ENCODE peak calls at places on chromosomes 5 and 9, in seven cellular contexts. Y is K562, H is SK-N-SH, I is HCT116, S is GM12878, K is HepG2, A is H1. E is an unnamed sample.

GRCh38 chr5:59532979-59533729 is 360.4 kb downstream of the PDE4D start:
- DNase-seq in K (no peak), Y (no peak), I (no peak), H (no peak), S (no peak), A (no peak), E (no peak)

GRCh38 chr9:14747116-14747515 is 24.6 kb upstream of the CER1 start:
- DNase-seq in Y (no peak), H (no peak), I (no peak), A (no peak), S (no peak), K (no peak), E (no peak)

GRCh38 chr5:71576241-71576640 is 10.9 kb upstream of the MCCC2 start:
- DNase-seq in S (no peak), I (no peak), Y (no peak), K (no peak), H (no peak), A (no peak), E (no peak)

GRCh38 chr5:135362102-135362501 is 36.9 kb downstream of the MACROH2A1 start:
- DNase-seq in H (no peak), Y (no peak), I (no peak), A (no peak), K (no peak), S (no peak), E (no peak)

GRCh38 chr5:18329346-18329745 is 695.1 kb downstream of the TAF11L14 start:
- DNase-seq in I (no peak), H (no peak), K (no peak), S (no peak), Y (no peak), A (no peak), E (no peak)

GRCh38 chr9:32348289-32348688 is 36.2 kb upstream of the ACO1 start:
- DNase-seq in A (no peak), K (no peak), H (no peak), Y (no peak), S (no peak), I (no peak), E (no peak)

GRCh38 chr5:67287795-67288194 is 91.2 kb upstream of the CD180 start:
- DNase-seq in S (no peak), Y (no peak), H (no peak), I (no peak), K (no peak), A (no peak), E (no peak)

GRCh38 chr5:96734871-96735325 is 72.7 kb downstream of the CAST start:
- DNase-seq in S (no peak), K (no peak), A (no peak), I (no peak), H (no peak), Y (no peak), E (no peak)

GRCh38 chr9:297104-297794 is 82.6 kb downstream of the DOCK8 start:
- DNase-seq in K (no peak), A (no peak), S (peak), H (no peak), Y (no peak), I (no peak), E (peak)

GRCh38 chr5:156892223-156892622 is 42.1 kb downstream of the PPP1R2B start:
- DNase-seq in I (no peak), S (no peak), A (no peak), H (no peak), Y (no peak), K (no peak), E (no peak)

GRCh38 chr9:76333319-76333880 is 60.8 kb downstream of the RFK start:
- DNase-seq in K (no peak), A (no peak), S (no peak), I (no peak), H (no peak), Y (no peak), E (no peak)

GRCh38 chr5:173333900-173334685 is 5.9 kb upstream of the STC2 start:
- DNase-seq in K (no peak), I (no peak), S (no peak), Y (no peak), A (no peak), H (no peak), E (no peak)

GRCh38 chr9:133359420-133360175 is 3.2 kb downstream of the SURF2 start:
- DNase-seq in A (no peak), I (no peak), H (peak), K (peak), S (no peak), Y (no peak), E (no peak)

GRCh38 chr9:89597711-89598707 is 6.8 kb upstream of the GADD45G start:
- DNase-seq in I (no peak), A (no peak), K (peak), S (no peak), Y (peak), H (peak), E (peak)

GRCh38 chr9:30773427-30773826 is 1611.0 kb upstream of the ACO1 start:
- DNase-seq in K (no peak), A (no peak), S (no peak), Y (no peak), I (no peak), H (no peak), E (no peak)

GRCh38 chr9:37897665-37898064 is 6.3 kb downstream of the SLC25A51 start:
- DNase-seq in K (no peak), S (no peak), A (no peak), H (no peak), Y (peak), I (no peak), E (no peak)

GRCh38 chr5:179196420-179197079 is 136.4 kb downstream of the ZNF354C start:
- DNase-seq in S (no peak), Y (no peak), A (no peak), K (no peak), H (no peak), I (no peak), E (no peak)

GRCh38 chr5:101102506-101102905 is 199.4 kb upstream of the ST8SIA4 start:
- DNase-seq in S (no peak), A (no peak), K (peak), H (no peak), Y (no peak), I (peak), E (no peak)

GRCh38 chr9:16213781-16214515 is 656.5 kb downstream of the BNC2 start:
- DNase-seq in K (no peak), I (no peak), Y (no peak), H (no peak), S (no peak), A (no peak), E (no peak)

GRCh38 chr9:4750021-4750673 is 9.1 kb upstream of the AK3 start:
- DNase-seq in A (no peak), Y (peak), I (no peak), K (no peak), S (no peak), H (no peak), E (no peak)

GRCh38 chr9:72952914-72953313 is at the start of gene ALDH1A1:
- DNase-seq in H (no peak), Y (no peak), I (no peak), S (no peak), K (peak), A (no peak), E (no peak)

GRCh38 chr9:131296452-131296851 is 6.9 kb downstream of the PLPP7 start:
- DNase-seq in H (no peak), S (no peak), Y (no peak), A (no peak), K (no peak), I (no peak), E (no peak)

GRCh38 chr5:115624994-115625393 is 842 bp downstream of the TMED7 start:
- DNase-seq in I (no peak), Y (no peak), A (no peak), H (no peak), S (no peak), K (peak), E (no peak)

GRCh38 chr9:18906656-18907395 is 126.2 kb downstream of the SAXO1 start:
- DNase-seq in I (no peak), Y (no peak), A (no peak), H (no peak), S (no peak), K (no peak), E (no peak)

GRCh38 chr5:138849439-138849838 is 25.7 kb downstream of the LRRTM2 start:
- DNase-seq in H (peak), A (no peak), S (no peak), Y (no peak), K (no peak), I (no peak), E (no peak)

GRCh38 chr9:68851657-68852056 is 146.6 kb downstream of the PIP5K1B start:
- DNase-seq in H (no peak), S (no peak), Y (no peak), K (no peak), A (no peak), I (no peak), E (no peak)

GRCh38 chr9:69785757-69786156 is 25.9 kb upstream of the PTAR1 start:
- DNase-seq in S (no peak), I (no peak), A (no peak), Y (no peak), H (no peak), K (no peak), E (peak)

GRCh38 chr9:127074561-127075548 is 47.6 kb downstream of the ANGPTL2 start:
- DNase-seq in H (no peak), K (no peak), I (no peak), S (no peak), A (no peak), Y (no peak), E (no peak)

GRCh38 chr9:3576358-3576757 is 50.6 kb upstream of the RFX3 start:
- DNase-seq in S (no peak), K (no peak), Y (no peak), I (no peak), H (no peak), A (no peak), E (no peak)

GRCh38 chr5:168747987-168748777 is 169.0 kb upstream of the PANK3 start:
- DNase-seq in I (peak), H (peak), Y (peak), K (peak), A (peak), S (no peak), E (peak)

GRCh38 chr5:176415240-176416122 is 858 bp downstream of the CLTB start:
- DNase-seq in H (peak), Y (no peak), K (no peak), A (no peak), I (no peak), S (no peak), E (peak)

GRCh38 chr9:134518004-134518606 is 123.5 kb upstream of the COL5A1 start:
- DNase-seq in A (no peak), K (no peak), H (peak), Y (no peak), S (no peak), I (no peak), E (no peak)

GRCh38 chr9:136002886-136003285 is 41.7 kb upstream of the UBAC1 start:
- DNase-seq in A (no peak), K (no peak), I (no peak), H (no peak), Y (no peak), S (no peak), E (no peak)

GRCh38 chr5:1125030-1125357 is 13.1 kb upstream of the SLC12A7 start:
- DNase-seq in K (no peak), I (no peak), A (no peak), H (peak), S (no peak), Y (no peak), E (no peak)

GRCh38 chr9:116497081-116497480 is 190.0 kb upstream of the TRIM32 start:
- DNase-seq in A (no peak), H (no peak), Y (no peak), K (no peak), I (no peak), S (no peak), E (no peak)

GRCh38 chr5:4643190-4643589 is 496.9 kb upstream of the ADAMTS16 start:
- DNase-seq in H (no peak), I (no peak), S (no peak), A (no peak), Y (no peak), K (no peak), E (no peak)

DNA sequence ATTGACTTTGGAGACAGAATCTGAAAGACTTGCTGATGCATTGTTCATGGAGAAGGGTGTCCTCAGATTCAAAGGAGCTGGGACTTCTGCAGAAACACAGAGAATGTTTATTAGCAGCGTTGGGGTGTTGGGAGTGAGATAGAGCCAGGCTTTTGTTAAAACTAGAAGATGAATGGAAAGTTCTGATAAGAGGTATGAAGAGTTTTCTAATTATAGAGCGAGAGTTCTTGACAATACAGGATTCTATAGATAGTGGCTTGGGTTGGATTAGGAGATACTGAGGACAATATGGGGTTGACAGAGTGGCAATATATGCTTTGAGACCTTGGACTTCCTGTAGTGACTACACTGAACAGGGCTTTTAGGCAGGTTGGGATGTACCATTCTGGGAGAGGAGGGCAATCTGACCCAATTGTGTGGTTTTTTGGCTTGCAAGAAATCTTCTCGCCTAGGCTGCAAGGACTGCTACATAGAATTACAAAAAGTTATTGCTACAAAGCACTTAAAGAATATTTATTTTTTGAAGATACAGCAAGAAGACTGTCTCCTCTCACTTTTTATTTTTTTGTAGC is 83.1 kb downstream of the FER start:
- DNase-seq in S (no peak), K (no peak), Y (no peak), H (no peak), I (no peak), A (no peak), E (no peak)
- TF ChIP-seq JUND in S (no peak), K (no peak), Y (no peak), H (no peak), I (no peak), A (no peak), E (no peak)

GRCh38 chr5:73139485-73139884 is 19.1 kb downstream of the TMEM171 start:
- DNase-seq in H (no peak), S (no peak), Y (no peak), A (no peak), I (no peak), K (no peak), E (no peak)
- TF ChIP-seq JUND in H (no peak), S (no peak), Y (no peak), A (no peak), I (no peak), K (no peak), E (no peak)

GRCh38 chr5:22500521-22500920 is 352.6 kb downstream of the CDH12 start:
- DNase-seq in A (no peak), H (no peak), K (no peak), I (no peak), S (no peak), Y (no peak), E (no peak)
- TF ChIP-seq JUND in A (no peak), H (no peak), K (no peak), I (no peak), S (no peak), Y (no peak), E (no peak)

DNA sequence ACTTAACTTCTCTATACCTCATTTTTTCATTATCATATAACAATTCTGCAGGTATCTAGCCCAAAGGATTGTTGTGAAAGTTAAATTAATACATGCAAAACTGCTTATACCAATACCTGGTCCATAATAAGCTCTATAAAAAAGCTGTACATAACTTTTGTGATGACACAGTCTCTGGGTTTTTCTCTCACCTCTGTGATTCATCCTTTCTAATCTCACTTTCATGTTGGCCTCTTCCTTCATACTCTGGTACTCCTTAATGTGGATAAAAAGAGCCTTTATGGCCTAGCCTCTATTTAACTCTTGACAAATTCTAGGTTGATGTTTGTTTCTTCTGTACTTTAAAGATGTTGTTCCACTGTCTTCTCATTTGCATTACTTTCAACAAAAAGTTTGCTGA is 162.9 kb upstream of the ACOT12 start:
- DNase-seq in H (no peak), K (no peak), Y (no peak), S (no peak), A (no peak), I (no peak), E (no peak)
- TF ChIP-seq JUND in H (no peak), K (no peak), Y (no peak), S (no peak), A (no peak), I (no peak), E (no peak)

GRCh38 chr5:127725673-127726072 is 22.5 kb downstream of the CCDC192 start:
- DNase-seq in K (no peak), I (no peak), H (no peak), S (no peak), A (no peak), Y (no peak), E (no peak)

DNA sequence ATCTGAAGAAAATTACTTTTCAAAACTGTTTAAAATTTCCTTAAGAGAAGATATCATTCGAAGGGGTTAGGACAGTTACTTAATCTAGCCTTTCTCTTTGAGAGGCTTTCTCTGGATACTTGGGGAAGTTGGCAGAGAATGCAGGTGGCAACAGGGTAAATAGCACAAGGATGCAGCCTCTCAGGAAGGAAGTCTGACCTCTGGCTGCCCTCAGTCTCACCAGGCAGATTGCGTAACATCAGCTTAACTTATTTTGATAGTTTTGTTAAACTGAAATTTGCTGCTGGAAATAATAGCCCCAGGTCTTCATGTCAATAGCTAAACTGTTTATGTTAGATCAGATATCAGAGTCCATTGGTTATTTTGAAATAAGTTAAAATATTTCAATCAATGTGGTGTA is 20.4 kb downstream of the CCDC192 start:
- DNase-seq in I (no peak), A (no peak), K (no peak), S (no peak), H (no peak), Y (no peak), E (no peak)
- TF ChIP-seq JUND in I (no peak), A (no peak), K (no peak), S (no peak), H (no peak), Y (no peak), E (no peak)

DNA sequence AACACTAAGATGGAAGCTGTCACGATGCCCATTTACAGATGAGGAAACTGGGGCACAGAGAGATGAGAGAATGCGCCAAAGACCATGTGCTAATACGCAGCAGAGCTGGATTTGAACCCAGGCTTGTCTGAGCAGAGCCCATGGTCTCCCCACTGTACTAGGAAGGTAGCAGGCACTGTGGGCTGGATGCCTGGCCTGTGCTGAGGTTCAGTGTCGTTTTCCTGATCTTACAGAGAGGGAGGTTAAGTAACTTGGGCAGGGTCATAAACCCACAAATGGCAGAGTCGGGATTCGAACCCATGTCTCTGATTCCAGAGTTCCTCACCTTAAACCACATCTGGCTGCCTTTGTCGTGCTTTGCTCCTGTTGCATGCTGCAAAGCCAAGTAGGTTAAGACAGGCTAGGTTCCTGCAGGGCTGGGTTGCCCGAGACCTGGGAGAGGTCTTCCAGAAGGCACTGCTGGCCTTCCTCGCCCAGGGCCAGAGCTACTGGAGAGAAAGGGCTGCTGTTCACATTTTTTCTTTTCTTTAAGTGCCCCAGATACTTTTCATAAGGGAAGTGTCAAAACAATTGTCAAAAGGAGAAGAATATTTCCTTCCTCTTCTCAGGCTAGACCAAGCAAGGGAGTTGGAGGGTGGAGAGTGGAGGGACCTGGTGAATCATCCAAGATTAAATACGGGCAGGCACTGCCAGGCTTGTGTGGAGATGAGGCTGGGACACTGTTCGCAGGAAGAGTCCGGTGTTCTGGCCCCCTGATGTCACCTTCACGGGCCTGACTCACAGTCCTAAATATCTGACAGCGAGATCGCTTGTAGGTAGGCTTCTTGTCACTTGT is 3.2 kb downstream of the NEK6 start:
- DNase-seq in S (no peak), A (no peak), K (peak), I (no peak), Y (no peak), H (no peak), E (peak)
- TF ChIP-seq JUND in S (no peak), A (no peak), K (no peak), I (no peak), Y (peak), H (peak), E (no peak)

DNA sequence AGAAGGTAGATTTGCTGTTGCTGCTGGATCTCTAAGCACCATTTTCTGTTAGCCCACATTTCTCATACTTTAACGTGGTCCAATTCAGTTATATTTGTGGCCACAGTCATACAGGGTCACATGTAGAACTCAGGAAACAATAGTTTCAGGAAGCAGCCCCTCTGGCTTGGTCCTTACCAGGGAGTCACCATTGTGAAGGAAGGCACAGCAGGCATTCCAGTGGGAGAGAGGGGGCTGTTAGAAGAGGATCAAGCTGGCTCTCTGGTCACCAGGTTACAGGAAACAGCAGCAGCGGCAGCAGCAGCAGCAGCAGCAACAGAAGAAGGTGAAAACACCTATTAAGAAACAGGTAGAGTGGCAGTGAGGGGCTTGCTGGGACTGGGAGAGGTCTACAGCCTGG is 14.5 kb downstream of the C9orf43 start:
- DNase-seq in H (no peak), I (no peak), Y (no peak), A (no peak), K (no peak), S (no peak), E (no peak)
- TF ChIP-seq JUND in H (no peak), I (no peak), Y (no peak), A (no peak), K (no peak), S (no peak), E (no peak)